ENCODE peak calls at places on chromosomes 1 and 21, in six cellular contexts. N, O, F, S, U and M are unnamed samples.

GRCh38 chr1:172821609-172822274 is 162.8 kb downstream of the FASLG start:
- DNase-seq in N (peak), O (peak), F (no peak), S (no peak), U (no peak), M (no peak)

GRCh38 chr1:12480748-12481362 is 137.2 kb downstream of the DHRS3 start:
- DNase-seq in N (peak), O (peak), F (no peak), S (peak), U (peak), M (peak)

GRCh38 chr1:203287109-203287893 is 18.0 kb upstream of the BTG2 start:
- DNase-seq in N (no peak), O (no peak), F (peak), S (no peak), U (no peak), M (no peak)

GRCh38 chr1:225963735-225964530 is 22.9 kb upstream of the LEFTY2 start:
- DNase-seq in N (no peak), O (peak), F (no peak), S (no peak), U (no peak), M (no peak)

GRCh38 chr1:29460211-29460610 is 223.9 kb downstream of the PTPRU start:
- DNase-seq in N (no peak), O (no peak), F (no peak), S (no peak), U (no peak), M (no peak)

GRCh38 chr1:226526801-226527595 is 21.6 kb upstream of the STUM start:
- DNase-seq in N (peak), O (peak), F (peak), S (no peak), U (peak), M (no peak)

GRCh38 chr1:75203415-75204277 is 69.5 kb downstream of the LHX8 start:
- DNase-seq in N (peak), O (peak), F (no peak), S (peak), U (peak), M (peak)

GRCh38 chr1:25613091-25613490 is 3.5 kb upstream of the MAN1C1 start:
- DNase-seq in N (no peak), O (no peak), F (no peak), S (no peak), U (no peak), M (no peak)

GRCh38 chr1:160207118-160207650 is 2.0 kb downstream of the PEA15 start:
- DNase-seq in N (no peak), O (no peak), F (no peak), S (no peak), U (no peak), M (no peak)

GRCh38 chr1:160205974-160206369 is 788 bp downstream of the PEA15 start:
- DNase-seq in N (peak), O (peak), F (no peak), S (no peak), U (peak), M (no peak)

GRCh38 chr1:160205242-160205973 is at the start of gene PEA15:
- DNase-seq in N (peak), O (peak), F (peak), S (no peak), U (peak), M (no peak)

GRCh38 chr1:160206421-160207117 is 1.4 kb downstream of the PEA15 start:
- DNase-seq in N (peak), O (peak), F (no peak), S (no peak), U (peak), M (peak)

GRCh38 chr1:160204526-160205241 is 500 bp upstream of the PEA15 start:
- DNase-seq in N (no peak), O (no peak), F (no peak), S (no peak), U (no peak), M (no peak)
- H3K4me3 ChIP-seq in N (peak), O (peak), F (peak), S (peak), U (peak), M (peak)

DNA sequence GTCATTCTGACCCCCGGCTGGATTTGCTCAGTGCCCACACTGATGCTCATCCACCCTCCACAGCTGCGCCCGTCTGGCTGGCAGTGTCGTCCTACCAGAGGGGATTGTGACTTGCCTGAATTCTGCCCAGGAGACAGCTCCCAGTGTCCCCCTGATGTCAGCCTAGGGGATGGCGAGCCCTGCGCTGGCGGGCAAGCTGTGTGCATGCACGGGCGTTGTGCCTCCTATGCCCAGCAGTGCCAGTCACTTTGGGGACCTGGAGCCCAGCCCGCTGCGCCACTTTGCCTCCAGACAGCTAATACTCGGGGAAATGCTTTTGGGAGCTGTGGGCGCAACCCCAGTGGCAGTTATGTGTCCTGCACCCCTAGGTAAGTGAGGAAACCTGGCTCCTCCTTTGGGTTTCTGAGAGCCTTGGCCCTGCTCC is 5.7 kb upstream of the EFNA4 start:
- DNase-seq in N (no peak), O (no peak), F (no peak), S (no peak), U (no peak), M (no peak)
- TF ChIP-seq CTCF in N (no peak), O (no peak), F (no peak), S (no peak), U (no peak), M (peak)

GRCh38 chr21:34021726-34022125 is 51.7 kb upstream of the MRPS6 start:
- DNase-seq in N (no peak), O (no peak), F (no peak), S (no peak), U (no peak), M (no peak)

GRCh38 chr21:34020934-34021553 is 52.3 kb upstream of the MRPS6 start:
- DNase-seq in N (no peak), O (no peak), F (no peak), S (no peak), U (no peak), M (no peak)

GRCh38 chr21:34018910-34019309 is 54.5 kb upstream of the MRPS6 start:
- DNase-seq in N (no peak), O (no peak), F (no peak), S (no peak), U (no peak), M (no peak)

GRCh38 chr21:34019402-34019801 is 54.0 kb upstream of the MRPS6 start:
- DNase-seq in N (no peak), O (no peak), F (no peak), S (no peak), U (no peak), M (no peak)

DNA sequence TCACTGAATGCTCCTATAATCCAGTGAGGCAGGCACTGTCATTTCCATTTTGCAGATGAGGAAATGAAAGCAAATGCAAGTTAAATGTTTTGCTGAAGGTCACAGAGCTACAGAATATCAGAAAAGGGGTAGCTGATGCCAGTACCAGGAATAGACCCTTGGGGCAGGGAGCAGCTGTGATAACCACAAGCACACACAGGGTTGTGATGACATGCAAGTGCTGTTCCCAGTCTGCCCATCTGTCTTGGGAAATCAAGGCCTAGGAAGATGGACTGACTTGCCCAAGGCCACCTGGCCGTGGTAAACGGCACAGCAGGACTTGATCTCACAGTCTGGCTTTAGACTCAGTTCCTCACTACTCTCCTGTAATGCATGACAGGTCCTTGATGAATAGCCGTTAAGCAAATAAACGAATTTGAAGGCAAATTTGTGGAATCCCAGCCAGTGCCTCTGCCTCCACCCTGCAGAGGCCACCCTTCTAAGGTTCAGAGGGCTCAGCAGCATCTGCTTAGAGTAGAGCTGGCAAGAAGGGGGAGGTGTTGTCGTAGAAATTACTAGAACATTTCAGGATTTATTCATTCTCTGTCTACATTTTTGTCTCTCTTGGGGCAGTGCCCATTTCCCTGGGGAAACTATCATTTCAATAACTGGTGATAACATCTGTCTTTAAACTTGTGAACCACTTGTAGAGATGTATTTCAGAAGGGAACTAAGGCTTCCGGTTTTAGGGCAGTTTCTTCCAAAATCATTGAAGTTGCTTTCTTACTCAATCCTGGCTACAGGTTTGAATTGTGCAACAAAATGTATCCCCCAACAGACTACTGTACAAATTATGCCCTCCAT is 53.2 kb upstream of the MRPS6 start:
- DNase-seq in N (no peak), O (no peak), F (no peak), S (no peak), U (peak), M (no peak)
- H3K4me3 ChIP-seq in N (no peak), O (no peak), F (no peak), S (no peak), U (no peak), M (no peak)

GRCh38 chr1:204630460-204630905 is 55.1 kb downstream of the LRRN2 start:
- DNase-seq in N (no peak), O (no peak), F (no peak), S (no peak), U (no peak), M (no peak)

GRCh38 chr1:204623894-204624361 is 61.6 kb downstream of the LRRN2 start:
- DNase-seq in N (no peak), O (no peak), F (no peak), S (no peak), U (peak), M (no peak)

GRCh38 chr1:204628868-204629267 is 56.7 kb downstream of the LRRN2 start:
- DNase-seq in N (no peak), O (no peak), F (no peak), S (no peak), U (no peak), M (no peak)

GRCh38 chr1:204624631-204625216 is 60.8 kb downstream of the LRRN2 start:
- DNase-seq in N (no peak), O (no peak), F (no peak), S (no peak), U (no peak), M (no peak)

DNA sequence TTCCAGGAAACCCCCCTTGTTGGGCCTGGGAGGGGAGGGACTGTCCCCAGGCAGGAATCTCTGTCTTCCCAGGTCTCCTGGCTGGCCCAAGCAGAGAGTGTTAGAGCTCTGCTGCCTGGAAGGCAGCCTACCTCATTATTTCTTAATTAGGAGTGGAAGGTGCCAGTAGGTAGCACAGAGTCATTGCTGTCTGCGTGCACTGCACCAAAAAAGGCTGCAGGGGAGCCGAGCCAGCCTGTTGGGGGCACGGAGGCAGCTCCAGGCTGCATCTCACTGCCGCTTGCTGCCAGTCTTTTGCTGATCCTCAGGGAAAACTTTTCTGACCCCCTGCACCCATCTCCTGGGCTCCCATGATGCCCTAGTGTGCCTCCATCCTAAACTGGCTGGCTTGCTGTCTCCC is 58.1 kb downstream of the LRRN2 start:
- DNase-seq in N (no peak), O (no peak), F (no peak), S (no peak), U (no peak), M (no peak)
- TF ChIP-seq CTCF in N (no peak), O (no peak), F (no peak), S (no peak), U (no peak), M (no peak)

GRCh38 chr21:36859744-36860501 is 106.5 kb downstream of the HLCS start:
- DNase-seq in N (peak), O (peak), F (peak), S (peak), U (peak), M (no peak)

GRCh38 chr21:36861924-36862323 is 104.5 kb downstream of the HLCS start:
- DNase-seq in N (peak), O (no peak), F (no peak), S (no peak), U (no peak), M (no peak)

GRCh38 chr21:36860736-36861594 is 105.5 kb downstream of the HLCS start:
- DNase-seq in N (peak), O (no peak), F (no peak), S (no peak), U (peak), M (peak)

GRCh38 chr21:36863260-36863659 is 103.2 kb downstream of the HLCS start:
- DNase-seq in N (no peak), O (no peak), F (no peak), S (no peak), U (no peak), M (no peak)

GRCh38 chr21:36861595-36861883 is 104.9 kb downstream of the HLCS start:
- DNase-seq in N (peak), O (no peak), F (no peak), S (no peak), U (no peak), M (no peak)
- H3K4me3 ChIP-seq in N (no peak), O (no peak), F (no peak), S (no peak), U (no peak), M (no peak)

GRCh38 chr1:72281637-72282270 is 585 bp downstream of the NEGR1 start:
- DNase-seq in N (peak), O (peak), F (peak), S (no peak), U (no peak), M (no peak)

GRCh38 chr1:72282271-72282656 is at the start of gene NEGR1:
- DNase-seq in N (peak), O (peak), F (peak), S (peak), U (no peak), M (peak)

GRCh38 chr1:72283204-72284083 is 1.1 kb upstream of the NEGR1 start:
- DNase-seq in N (peak), O (peak), F (peak), S (peak), U (peak), M (peak)

GRCh38 chr1:72284084-72284397 is 1.7 kb upstream of the NEGR1 start:
- DNase-seq in N (no peak), O (peak), F (no peak), S (peak), U (peak), M (no peak)

DNA sequence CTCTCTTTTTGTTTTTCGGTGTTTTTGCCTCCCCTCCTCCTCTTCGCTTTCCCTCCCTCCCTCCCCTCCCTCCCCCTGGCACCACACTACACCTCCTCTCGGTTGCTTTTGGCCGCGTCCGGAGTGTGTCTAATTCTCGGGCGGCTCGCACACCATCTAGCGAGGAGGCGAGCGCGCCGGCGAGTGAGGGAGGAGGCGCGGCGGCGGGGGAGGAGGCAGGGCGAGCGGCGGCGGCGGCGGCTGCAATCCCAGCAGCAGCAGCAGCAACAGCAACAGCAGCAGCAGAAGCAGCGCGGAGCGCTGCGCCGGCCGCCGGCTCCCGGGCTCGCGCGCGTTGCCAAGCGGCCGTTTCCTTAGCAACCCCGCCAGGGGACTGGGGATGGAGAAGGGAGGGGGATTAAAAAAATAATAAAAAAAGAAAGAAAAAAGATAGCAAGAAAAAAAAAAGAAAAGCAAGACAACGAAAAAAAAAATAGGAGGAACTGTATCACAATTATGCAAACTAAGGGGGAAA is 408 bp upstream of the NEGR1 start:
- DNase-seq in N (peak), O (peak), F (peak), S (peak), U (peak), M (peak)
- TF ChIP-seq CTCF in N (no peak), O (no peak), F (no peak), S (peak), U (no peak), M (no peak)

GRCh38 chr1:3236955-3237354 is 168.0 kb downstream of the PRDM16 start:
- DNase-seq in N (no peak), O (no peak), F (no peak), S (no peak), U (no peak), M (no peak)

GRCh38 chr1:3234956-3235355 is 166.0 kb downstream of the PRDM16 start:
- DNase-seq in N (no peak), O (no peak), F (no peak), S (no peak), U (no peak), M (no peak)

GRCh38 chr1:3235496-3235895 is 166.5 kb downstream of the PRDM16 start:
- DNase-seq in N (no peak), O (no peak), F (no peak), S (no peak), U (no peak), M (no peak)

GRCh38 chr1:3237570-3237969 is 168.6 kb downstream of the PRDM16 start:
- DNase-seq in N (no peak), O (no peak), F (no peak), S (no peak), U (no peak), M (no peak)

GRCh38 chr1:3236361-3236760 is 167.4 kb downstream of the PRDM16 start:
- DNase-seq in N (no peak), O (no peak), F (no peak), S (no peak), U (no peak), M (no peak)
- H3K4me3 ChIP-seq in N (no peak), O (no peak), F (no peak), S (no peak), U (no peak), M (no peak)

DNA sequence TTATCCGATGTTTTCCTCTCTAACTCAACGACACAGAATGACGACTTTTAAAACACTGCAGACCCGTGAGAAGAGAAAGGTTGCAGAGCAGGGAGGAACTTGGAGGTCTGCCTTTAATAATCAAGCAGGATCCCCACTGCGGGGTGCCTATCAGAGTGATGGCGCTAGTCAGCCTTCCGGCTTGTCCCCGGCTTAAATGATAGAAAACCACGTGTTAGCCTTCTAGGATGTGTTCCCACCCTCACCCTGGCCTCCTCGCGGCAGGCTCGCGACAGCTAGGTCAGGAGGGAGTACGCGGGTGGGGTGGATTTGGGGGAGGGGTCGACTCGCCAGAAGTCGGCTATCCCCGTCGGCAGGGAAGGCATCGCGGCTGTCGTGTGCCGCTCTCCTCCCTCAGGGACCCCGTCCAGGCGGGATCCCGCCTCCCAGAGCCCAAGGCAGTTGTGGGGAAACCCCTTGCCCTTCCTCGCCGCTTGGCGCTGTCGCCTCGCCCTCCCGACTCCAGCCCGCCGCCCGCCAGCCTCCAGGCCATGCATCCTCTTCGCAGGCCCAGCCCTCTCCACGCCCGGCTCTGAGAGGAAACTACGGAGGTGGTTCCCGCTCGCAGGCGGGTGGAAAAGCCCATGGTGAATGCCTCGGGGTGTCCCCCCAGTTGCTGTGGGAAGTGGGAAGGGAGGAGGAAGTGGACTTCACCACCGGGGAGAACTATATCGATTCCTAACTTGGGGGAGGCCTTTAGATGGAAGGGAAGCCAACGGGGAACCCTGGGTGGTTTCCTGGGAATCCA is 1.1 kb upstream of the SMG7 start:
- DNase-seq in N (peak), O (peak), F (peak), S (peak), U (peak), M (no peak)
- TF ChIP-seq CTCF in N (peak), O (no peak), F (no peak), S (no peak), U (peak), M (no peak)

GRCh38 chr1:89911186-89911976 is 83.5 kb upstream of the ZNF326 start:
- DNase-seq in N (peak), O (no peak), F (no peak), S (no peak), U (peak), M (no peak)

GRCh38 chr1:89908993-89909436 is 85.9 kb upstream of the ZNF326 start:
- DNase-seq in N (peak), O (peak), F (no peak), S (no peak), U (peak), M (no peak)

GRCh38 chr1:89910268-89910667 is 84.6 kb upstream of the ZNF326 start:
- DNase-seq in N (no peak), O (no peak), F (no peak), S (no peak), U (no peak), M (no peak)

GRCh38 chr1:89912073-89912472 is 82.8 kb upstream of the ZNF326 start:
- DNase-seq in N (no peak), O (no peak), F (no peak), S (no peak), U (no peak), M (no peak)

GRCh38 chr1:89910780-89911179 is 84.1 kb upstream of the ZNF326 start:
- DNase-seq in N (peak), O (peak), F (no peak), S (no peak), U (peak), M (peak)
- H3K4me3 ChIP-seq in N (no peak), O (no peak), F (no peak), S (no peak), U (no peak), M (no peak)